ENCODE peak calls at places on chromosomes 6 and 20, in seven cellular contexts. One of them, this sample, is unnamed.
A peak's percentile ranks its signal among the peaks of the same experiment; 100 is the strongest.

GRCh38 chr6:11212625-11213024 is 19.8 kb downstream of the NEDD9 start:
- DNase-seq in PC-3: peak; percentile 77
- DNase-seq in tibial artery: peak; percentile 85
- DNase-seq in SK-N-SH: no peak
- DNase-seq in fibroblast of villous mesenchyme: peak; percentile 82
- DNase-seq in tibial nerve: peak; percentile 73
- DNase-seq in MM.1S: no peak
- DNase-seq in this sample: no peak

GRCh38 chr20:53569606-53570307 is 23.9 kb downstream of the ZNF217 start:
- DNase-seq in fibroblast of villous mesenchyme: no peak
- DNase-seq in tibial nerve: no peak
- DNase-seq in MM.1S: no peak
- DNase-seq in tibial artery: no peak
- DNase-seq in PC-3: no peak
- DNase-seq in SK-N-SH: no peak
- DNase-seq in this sample: no peak

GRCh38 chr6:28657756-28658465 is 132.2 kb downstream of the GPX5 start:
- DNase-seq in PC-3: peak; percentile 75
- DNase-seq in SK-N-SH: peak; percentile 61
- DNase-seq in MM.1S: peak; percentile 62
- DNase-seq in tibial nerve: peak; percentile 33
- DNase-seq in fibroblast of villous mesenchyme: peak; percentile 62
- DNase-seq in tibial artery: no peak
- DNase-seq in this sample: no peak

GRCh38 chr6:48426636-48427035 is 315.6 kb upstream of the PTCHD4 start:
- DNase-seq in MM.1S: no peak
- DNase-seq in PC-3: peak; percentile 40
- DNase-seq in fibroblast of villous mesenchyme: peak; percentile 92
- DNase-seq in SK-N-SH: no peak
- DNase-seq in tibial nerve: no peak
- DNase-seq in tibial artery: no peak
- DNase-seq in this sample: no peak

GRCh38 chr6:157651731-157652490 is 171.1 kb upstream of the SNX9 start:
- DNase-seq in tibial nerve: no peak
- DNase-seq in tibial artery: no peak
- DNase-seq in MM.1S: no peak
- DNase-seq in PC-3: no peak
- DNase-seq in fibroblast of villous mesenchyme: no peak
- DNase-seq in SK-N-SH: no peak
- DNase-seq in this sample: no peak

GRCh38 chr6:73537677-73538076 is 16.8 kb upstream of the EEF1A1 start:
- DNase-seq in MM.1S: no peak
- DNase-seq in fibroblast of villous mesenchyme: no peak
- DNase-seq in PC-3: no peak
- DNase-seq in SK-N-SH: no peak
- DNase-seq in tibial artery: no peak
- DNase-seq in tibial nerve: no peak
- DNase-seq in this sample: no peak

GRCh38 chr6:3325210-3325609 is 66.5 kb downstream of the PSMG4 start:
- DNase-seq in PC-3: peak; percentile 43
- DNase-seq in tibial artery: no peak
- DNase-seq in tibial nerve: peak; percentile 59
- DNase-seq in MM.1S: no peak
- DNase-seq in SK-N-SH: peak; percentile 61
- DNase-seq in fibroblast of villous mesenchyme: no peak
- DNase-seq in this sample: no peak

GRCh38 chr6:19638931-19639330 is 198.2 kb upstream of the ID4 start:
- DNase-seq in tibial nerve: no peak
- DNase-seq in MM.1S: no peak
- DNase-seq in fibroblast of villous mesenchyme: no peak
- DNase-seq in PC-3: no peak
- DNase-seq in tibial artery: no peak
- DNase-seq in SK-N-SH: no peak
- DNase-seq in this sample: no peak

GRCh38 chr6:2971420-2972218 is at the start of gene SERPINB6:
- DNase-seq in tibial nerve: peak; percentile 83
- DNase-seq in tibial artery: peak; percentile 88
- DNase-seq in MM.1S: peak; percentile 27
- DNase-seq in PC-3: peak; percentile 56
- DNase-seq in SK-N-SH: peak; percentile 84
- DNase-seq in fibroblast of villous mesenchyme: peak; percentile 93
- DNase-seq in this sample: no peak

GRCh38 chr6:143607959-143608358 is 69.8 kb upstream of the PHACTR2 start:
- DNase-seq in PC-3: no peak
- DNase-seq in MM.1S: no peak
- DNase-seq in fibroblast of villous mesenchyme: no peak
- DNase-seq in tibial artery: no peak
- DNase-seq in tibial nerve: no peak
- DNase-seq in SK-N-SH: no peak
- DNase-seq in this sample: no peak

GRCh38 chr20:4038047-4038459 is 22.7 kb upstream of the RNF24 start:
- DNase-seq in SK-N-SH: no peak
- DNase-seq in MM.1S: peak; percentile 82
- DNase-seq in fibroblast of villous mesenchyme: peak; percentile 87
- DNase-seq in tibial artery: peak; percentile 65
- DNase-seq in tibial nerve: peak; percentile 55
- DNase-seq in PC-3: peak; percentile 35
- DNase-seq in this sample: peak; percentile 88

GRCh38 chr6:93675856-93676255 is 256.5 kb upstream of the EPHA7 start:
- DNase-seq in PC-3: peak; percentile 65
- DNase-seq in SK-N-SH: no peak
- DNase-seq in MM.1S: no peak
- DNase-seq in tibial artery: no peak
- DNase-seq in fibroblast of villous mesenchyme: no peak
- DNase-seq in tibial nerve: no peak
- DNase-seq in this sample: no peak

GRCh38 chr6:53293691-53294090 is 55.1 kb downstream of the ELOVL5 start:
- DNase-seq in PC-3: no peak
- DNase-seq in SK-N-SH: no peak
- DNase-seq in tibial nerve: no peak
- DNase-seq in MM.1S: no peak
- DNase-seq in fibroblast of villous mesenchyme: no peak
- DNase-seq in tibial artery: no peak
- DNase-seq in this sample: no peak

GRCh38 chr6:10837692-10837996 is 695 bp downstream of the MAK start:
- DNase-seq in PC-3: peak; percentile 6
- DNase-seq in MM.1S: no peak
- DNase-seq in SK-N-SH: no peak
- DNase-seq in tibial artery: no peak
- DNase-seq in fibroblast of villous mesenchyme: peak; percentile 11
- DNase-seq in tibial nerve: no peak
- DNase-seq in this sample: no peak

GRCh38 chr20:19706463-19706862 is 51.6 kb upstream of the RIN2 start:
- DNase-seq in SK-N-SH: no peak
- DNase-seq in tibial artery: no peak
- DNase-seq in fibroblast of villous mesenchyme: no peak
- DNase-seq in tibial nerve: no peak
- DNase-seq in MM.1S: peak; percentile 38
- DNase-seq in PC-3: no peak
- DNase-seq in this sample: peak; percentile 19

GRCh38 chr6:88232753-88233152 is 66.6 kb upstream of the CNR1 start:
- DNase-seq in MM.1S: no peak
- DNase-seq in fibroblast of villous mesenchyme: no peak
- DNase-seq in SK-N-SH: no peak
- DNase-seq in PC-3: no peak
- DNase-seq in tibial artery: no peak
- DNase-seq in tibial nerve: no peak
- DNase-seq in this sample: no peak

GRCh38 chr6:14037402-14038277 is 79.9 kb upstream of the CD83 start:
- DNase-seq in SK-N-SH: no peak
- DNase-seq in PC-3: peak; percentile 53
- DNase-seq in tibial nerve: no peak
- DNase-seq in tibial artery: no peak
- DNase-seq in MM.1S: no peak
- DNase-seq in fibroblast of villous mesenchyme: peak; percentile 78
- DNase-seq in this sample: no peak

GRCh38 chr6:79601020-79601609 is 30.0 kb upstream of the SH3BGRL2 start:
- DNase-seq in fibroblast of villous mesenchyme: peak; percentile 90
- DNase-seq in PC-3: peak; percentile 83
- DNase-seq in tibial nerve: no peak
- DNase-seq in SK-N-SH: no peak
- DNase-seq in tibial artery: no peak
- DNase-seq in MM.1S: no peak
- DNase-seq in this sample: no peak

GRCh38 chr6:111873178-111874029 is at the start of gene FYN:
- DNase-seq in tibial nerve: peak; percentile 96
- DNase-seq in PC-3: peak; percentile 93
- DNase-seq in fibroblast of villous mesenchyme: peak; percentile 95
- DNase-seq in tibial artery: peak; percentile 98
- DNase-seq in SK-N-SH: peak; percentile 99
- DNase-seq in MM.1S: peak; percentile 95
- DNase-seq in this sample: peak; percentile 75
- TF ChIP-seq CTCF in tibial nerve: peak; percentile 89
- TF ChIP-seq CTCF in PC-3: no peak
- TF ChIP-seq CTCF in fibroblast of villous mesenchyme: peak; percentile 35
- TF ChIP-seq CTCF in tibial artery: peak; percentile 49
- TF ChIP-seq CTCF in SK-N-SH: peak; percentile 26
- TF ChIP-seq CTCF in MM.1S: peak; percentile 33
- TF ChIP-seq CTCF in this sample: peak; percentile 50

GRCh38 chr6:137875606-137876005 is 8.5 kb downstream of the TNFAIP3 start:
- DNase-seq in tibial artery: no peak
- DNase-seq in MM.1S: no peak
- DNase-seq in fibroblast of villous mesenchyme: no peak
- DNase-seq in tibial nerve: no peak
- DNase-seq in PC-3: no peak
- DNase-seq in SK-N-SH: no peak
- DNase-seq in this sample: no peak

GRCh38 chr6:137874204-137875001 is 7.3 kb downstream of the TNFAIP3 start:
- DNase-seq in tibial nerve: no peak
- DNase-seq in PC-3: no peak
- DNase-seq in SK-N-SH: no peak
- DNase-seq in MM.1S: no peak
- DNase-seq in fibroblast of villous mesenchyme: no peak
- DNase-seq in tibial artery: no peak
- DNase-seq in this sample: no peak

GRCh38 chr6:137871299-137871698 is 4.2 kb downstream of the TNFAIP3 start:
- DNase-seq in PC-3: no peak
- DNase-seq in tibial artery: no peak
- DNase-seq in MM.1S: no peak
- DNase-seq in tibial nerve: no peak
- DNase-seq in fibroblast of villous mesenchyme: no peak
- DNase-seq in SK-N-SH: no peak
- DNase-seq in this sample: no peak

GRCh38 chr6:137872071-137872470 is 5.0 kb downstream of the TNFAIP3 start:
- DNase-seq in MM.1S: no peak
- DNase-seq in PC-3: peak; percentile 42
- DNase-seq in tibial artery: no peak
- DNase-seq in tibial nerve: no peak
- DNase-seq in fibroblast of villous mesenchyme: no peak
- DNase-seq in SK-N-SH: no peak
- DNase-seq in this sample: no peak

GRCh38 chr6:137873273-137873762 is 6.3 kb downstream of the TNFAIP3 start:
- DNase-seq in tibial nerve: peak; percentile 85
- DNase-seq in fibroblast of villous mesenchyme: peak; percentile 88
- DNase-seq in MM.1S: no peak
- DNase-seq in tibial artery: peak; percentile 93
- DNase-seq in SK-N-SH: no peak
- DNase-seq in PC-3: peak; percentile 48
- DNase-seq in this sample: peak; percentile 83
- H3K4me3 ChIP-seq in tibial nerve: no peak overlapping the region
- H3K4me3 ChIP-seq in fibroblast of villous mesenchyme: peak overlapping the region; percentile 19
- H3K4me3 ChIP-seq in MM.1S: peak overlapping the region; percentile 88
- H3K4me3 ChIP-seq in tibial artery: peak overlapping the region; percentile 16
- H3K4me3 ChIP-seq in SK-N-SH: no peak overlapping the region
- H3K4me3 ChIP-seq in PC-3: no peak overlapping the region
- H3K4me3 ChIP-seq in this sample: peak overlapping the region; percentile 80

GRCh38 chr20:57023997-57024396 is 242.4 kb downstream of the BMP7 start:
- DNase-seq in MM.1S: no peak
- DNase-seq in tibial nerve: no peak
- DNase-seq in tibial artery: no peak
- DNase-seq in SK-N-SH: no peak
- DNase-seq in PC-3: no peak
- DNase-seq in fibroblast of villous mesenchyme: no peak
- DNase-seq in this sample: no peak

GRCh38 chr20:57024849-57025248 is 241.6 kb downstream of the BMP7 start:
- DNase-seq in PC-3: no peak
- DNase-seq in MM.1S: no peak
- DNase-seq in fibroblast of villous mesenchyme: no peak
- DNase-seq in tibial nerve: no peak
- DNase-seq in SK-N-SH: no peak
- DNase-seq in tibial artery: no peak
- DNase-seq in this sample: no peak

GRCh38 chr20:57022306-57022705 is 244.1 kb downstream of the BMP7 start:
- DNase-seq in SK-N-SH: no peak
- DNase-seq in PC-3: no peak
- DNase-seq in MM.1S: no peak
- DNase-seq in tibial nerve: no peak
- DNase-seq in tibial artery: no peak
- DNase-seq in fibroblast of villous mesenchyme: no peak
- DNase-seq in this sample: no peak

GRCh38 chr20:57025261-57025660 is 241.2 kb downstream of the BMP7 start:
- DNase-seq in PC-3: peak; percentile 43
- DNase-seq in tibial artery: no peak
- DNase-seq in MM.1S: no peak
- DNase-seq in fibroblast of villous mesenchyme: no peak
- DNase-seq in tibial nerve: no peak
- DNase-seq in SK-N-SH: no peak
- DNase-seq in this sample: no peak

GRCh38 chr20:57023007-57023406 is 243.4 kb downstream of the BMP7 start:
- DNase-seq in SK-N-SH: no peak
- DNase-seq in PC-3: no peak
- DNase-seq in fibroblast of villous mesenchyme: no peak
- DNase-seq in MM.1S: no peak
- DNase-seq in tibial artery: no peak
- DNase-seq in tibial nerve: no peak
- DNase-seq in this sample: no peak
- TF ChIP-seq CTCF in SK-N-SH: no peak
- TF ChIP-seq CTCF in PC-3: no peak
- TF ChIP-seq CTCF in fibroblast of villous mesenchyme: no peak
- TF ChIP-seq CTCF in MM.1S: no peak
- TF ChIP-seq CTCF in tibial artery: no peak
- TF ChIP-seq CTCF in tibial nerve: no peak
- TF ChIP-seq CTCF in this sample: no peak

GRCh38 chr20:23047001-23047737 is 2.3 kb downstream of the THBD start:
- DNase-seq in tibial nerve: no peak
- DNase-seq in MM.1S: no peak
- DNase-seq in SK-N-SH: no peak
- DNase-seq in PC-3: peak; percentile 55
- DNase-seq in tibial artery: no peak
- DNase-seq in fibroblast of villous mesenchyme: no peak
- DNase-seq in this sample: no peak

GRCh38 chr20:23046431-23046830 is 3.0 kb downstream of the THBD start:
- DNase-seq in MM.1S: no peak
- DNase-seq in tibial artery: no peak
- DNase-seq in tibial nerve: no peak
- DNase-seq in fibroblast of villous mesenchyme: no peak
- DNase-seq in PC-3: peak; percentile 49
- DNase-seq in SK-N-SH: no peak
- DNase-seq in this sample: no peak

GRCh38 chr20:23049201-23049932 is at the start of gene THBD:
- DNase-seq in tibial nerve: peak; percentile 71
- DNase-seq in MM.1S: no peak
- DNase-seq in SK-N-SH: no peak
- DNase-seq in PC-3: peak; percentile 73
- DNase-seq in tibial artery: peak; percentile 88
- DNase-seq in fibroblast of villous mesenchyme: peak; percentile 63
- DNase-seq in this sample: no peak

GRCh38 chr20:23048283-23049200 is 930 bp downstream of the THBD start:
- DNase-seq in tibial artery: peak; percentile 48
- DNase-seq in PC-3: peak; percentile 55
- DNase-seq in MM.1S: no peak
- DNase-seq in tibial nerve: peak; percentile 38
- DNase-seq in fibroblast of villous mesenchyme: peak; percentile 17
- DNase-seq in SK-N-SH: no peak
- DNase-seq in this sample: no peak

GRCh38 chr20:23047738-23048214 is 1.7 kb downstream of the THBD start:
- DNase-seq in PC-3: no peak
- DNase-seq in tibial artery: no peak
- DNase-seq in tibial nerve: no peak
- DNase-seq in fibroblast of villous mesenchyme: no peak
- DNase-seq in MM.1S: no peak
- DNase-seq in SK-N-SH: no peak
- DNase-seq in this sample: no peak
- H3K4me3 ChIP-seq in PC-3: peak overlapping the region; percentile 73
- H3K4me3 ChIP-seq in tibial artery: peak overlapping the region; percentile 82
- H3K4me3 ChIP-seq in tibial nerve: peak overlapping the region; percentile 41
- H3K4me3 ChIP-seq in fibroblast of villous mesenchyme: peak overlapping the region; percentile 54
- H3K4me3 ChIP-seq in MM.1S: no peak overlapping the region
- H3K4me3 ChIP-seq in SK-N-SH: no peak overlapping the region
- H3K4me3 ChIP-seq in this sample: no peak overlapping the region